ENCODE peak calls at places on chromosome 6, in six cellular contexts. One of them, this sample, is unnamed.

GRCh38 chr6:33959661-33960344 is 156.0 kb upstream of the MLN start:
- DNase-seq in stimulated activated CD4-positive, alpha-beta T cell treated with anti-CD3 and anti-CD28 coated beads, Interleukin-1b, Interleukin-23, amount 100 ng/mL, for 24 hours: no peak
- DNase-seq in right cardiac atrium: no peak
- DNase-seq in NCI-H1105 treated with DMSO at 0.1 percent for 48 hours: no peak
- DNase-seq in HCT116: no peak
- DNase-seq in OCI-LY7: no peak
- DNase-seq in this sample: no peak

GRCh38 chr6:145372671-145373123 is 362.6 kb downstream of the EPM2A start:
- DNase-seq in stimulated activated CD4-positive, alpha-beta T cell treated with anti-CD3 and anti-CD28 coated beads, Interleukin-1b, Interleukin-23, amount 100 ng/mL, for 24 hours: no peak
- DNase-seq in right cardiac atrium: peak
- DNase-seq in NCI-H1105 treated with DMSO at 0.1 percent for 48 hours: no peak
- DNase-seq in HCT116: no peak
- DNase-seq in OCI-LY7: peak
- DNase-seq in this sample: no peak

GRCh38 chr6:17633465-17634188 is 33.5 kb downstream of the FAM8A1 start:
- DNase-seq in stimulated activated CD4-positive, alpha-beta T cell treated with anti-CD3 and anti-CD28 coated beads, Interleukin-1b, Interleukin-23, amount 100 ng/mL, for 24 hours: no peak
- DNase-seq in right cardiac atrium: no peak
- DNase-seq in NCI-H1105 treated with DMSO at 0.1 percent for 48 hours: no peak
- DNase-seq in HCT116: no peak
- DNase-seq in OCI-LY7: no peak
- DNase-seq in this sample: no peak

GRCh38 chr6:118810420-118811027 is 83.4 kb upstream of the ASF1A start:
- DNase-seq in stimulated activated CD4-positive, alpha-beta T cell treated with anti-CD3 and anti-CD28 coated beads, Interleukin-1b, Interleukin-23, amount 100 ng/mL, for 24 hours: peak
- DNase-seq in right cardiac atrium: no peak
- DNase-seq in NCI-H1105 treated with DMSO at 0.1 percent for 48 hours: no peak
- DNase-seq in HCT116: no peak
- DNase-seq in OCI-LY7: peak
- DNase-seq in this sample: no peak

GRCh38 chr6:17045581-17046322 is 56.1 kb upstream of the STMND1 start:
- DNase-seq in stimulated activated CD4-positive, alpha-beta T cell treated with anti-CD3 and anti-CD28 coated beads, Interleukin-1b, Interleukin-23, amount 100 ng/mL, for 24 hours: no peak
- DNase-seq in right cardiac atrium: no peak
- DNase-seq in NCI-H1105 treated with DMSO at 0.1 percent for 48 hours: no peak
- DNase-seq in HCT116: no peak
- DNase-seq in OCI-LY7: no peak
- DNase-seq in this sample: no peak

GRCh38 chr6:75065524-75065923 is 140.3 kb downstream of the COL12A1 start:
- DNase-seq in stimulated activated CD4-positive, alpha-beta T cell treated with anti-CD3 and anti-CD28 coated beads, Interleukin-1b, Interleukin-23, amount 100 ng/mL, for 24 hours: no peak
- DNase-seq in right cardiac atrium: no peak
- DNase-seq in NCI-H1105 treated with DMSO at 0.1 percent for 48 hours: no peak
- DNase-seq in HCT116: peak
- DNase-seq in OCI-LY7: no peak
- DNase-seq in this sample: no peak

GRCh38 chr6:156423075-156423474 is 354.1 kb upstream of the ARID1B start:
- DNase-seq in stimulated activated CD4-positive, alpha-beta T cell treated with anti-CD3 and anti-CD28 coated beads, Interleukin-1b, Interleukin-23, amount 100 ng/mL, for 24 hours: no peak
- DNase-seq in right cardiac atrium: no peak
- DNase-seq in NCI-H1105 treated with DMSO at 0.1 percent for 48 hours: no peak
- DNase-seq in HCT116: no peak
- DNase-seq in OCI-LY7: no peak
- DNase-seq in this sample: no peak

GRCh38 chr6:83509416-83509815 is 2.9 kb upstream of the PRSS35 start:
- DNase-seq in stimulated activated CD4-positive, alpha-beta T cell treated with anti-CD3 and anti-CD28 coated beads, Interleukin-1b, Interleukin-23, amount 100 ng/mL, for 24 hours: no peak
- DNase-seq in right cardiac atrium: no peak
- DNase-seq in NCI-H1105 treated with DMSO at 0.1 percent for 48 hours: no peak
- DNase-seq in HCT116: no peak
- DNase-seq in OCI-LY7: no peak
- DNase-seq in this sample: no peak

GRCh38 chr6:137405806-137406205 is 88.4 kb downstream of the OLIG3 start:
- DNase-seq in stimulated activated CD4-positive, alpha-beta T cell treated with anti-CD3 and anti-CD28 coated beads, Interleukin-1b, Interleukin-23, amount 100 ng/mL, for 24 hours: no peak
- DNase-seq in right cardiac atrium: no peak
- DNase-seq in NCI-H1105 treated with DMSO at 0.1 percent for 48 hours: no peak
- DNase-seq in HCT116: no peak
- DNase-seq in OCI-LY7: peak
- DNase-seq in this sample: no peak

This sample was measured in esophagus squamous epithelium.